ENCODE peak calls at places on chromosomes 2 and 18, in ten cellular contexts. L is OCI-LY7, P is nephron progenitor cell, T is GM06990, R is HepG2, C is SK-N-SH, D is progenitor cell of endocrine pancreas, G is Caco-2, N is body of pancreas, Z is upper lobe of right lung. Y is an unnamed sample.

GRCh38 chr2:121368841-121369240 is 83.8 kb upstream of the TFCP2L1 start:
- DNase-seq in L (no peak), P (no peak), T (no peak), R (no peak), C (no peak), D (no peak), G (no peak), N (no peak), Z (no peak), Y (no peak)

GRCh38 chr18:58087928-58088722 is 44.1 kb downstream of the NEDD4L start:
- DNase-seq in L (no peak), P (no peak), T (no peak), R (no peak), C (no peak), D (no peak), G (no peak), N (peak; percentile 94), Z (peak; percentile 80), Y (no peak)

GRCh38 chr2:18856766-18857165 is 267.4 kb upstream of the NT5C1B start:
- DNase-seq in L (no peak), P (no peak), T (no peak), R (no peak), C (no peak), D (no peak), G (no peak), N (no peak), Z (no peak), Y (no peak)

GRCh38 chr2:220117010-220117409 is 489.6 kb downstream of the SLC4A3 start:
- DNase-seq in L (no peak), P (no peak), T (no peak), R (no peak), C (no peak), D (no peak), G (no peak), N (no peak), Z (no peak), Y (no peak)

GRCh38 chr2:122883849-122884248 is 1128.4 kb downstream of the TSN start:
- DNase-seq in L (no peak), P (no peak), T (peak; percentile 28), R (no peak), C (no peak), D (no peak), G (no peak), N (no peak), Z (no peak), Y (no peak)

GRCh38 chr2:62713837-62714236 is 8.3 kb downstream of the EHBP1 start:
- DNase-seq in L (no peak), P (no peak), T (no peak), R (peak; percentile 22), C (no peak), D (no peak), G (no peak), N (no peak), Z (no peak), Y (no peak)

GRCh38 chr2:239374896-239375277 is 25.9 kb downstream of the HDAC4 start:
- DNase-seq in L (no peak), P (no peak), T (no peak), R (no peak), C (no peak), D (no peak), G (no peak), N (no peak), Z (no peak), Y (no peak)

GRCh38 chr2:60302377-60303126 is 250.9 kb downstream of the BCL11A start:
- DNase-seq in L (peak; percentile 49), P (no peak), T (no peak), R (no peak), C (no peak), D (no peak), G (no peak), N (no peak), Z (no peak), Y (no peak)

GRCh38 chr2:78541451-78542267 is 483.8 kb upstream of the REG3G start:
- DNase-seq in L (no peak), P (no peak), T (no peak), R (peak; percentile 98), C (no peak), D (no peak), G (peak; percentile 94), N (no peak), Z (no peak), Y (no peak)

GRCh38 chr2:64982932-64983331 is 6.3 kb upstream of the SLC1A4 start:
- DNase-seq in L (no peak), P (no peak), T (no peak), R (peak; percentile 56), C (no peak), D (no peak), G (no peak), N (no peak), Z (no peak), Y (no peak)

GRCh38 chr2:129906139-129906860 is 73.2 kb upstream of the RAB6C start:
- DNase-seq in L (no peak), P (no peak), T (no peak), R (no peak), C (peak; percentile 7), D (peak; percentile 8), G (no peak), N (no peak), Z (peak; percentile 45), Y (peak; percentile 79)

GRCh38 chr18:44107187-44107586 is 573.5 kb upstream of the SETBP1 start:
- DNase-seq in L (no peak), P (no peak), T (no peak), R (no peak), C (no peak), D (no peak), G (no peak), N (no peak), Z (no peak), Y (no peak)

GRCh38 chr2:176096243-176096985 is 3.2 kb upstream of the HOXD12 start:
- DNase-seq in L (peak; percentile 5), P (no peak), T (no peak), R (no peak), C (no peak), D (no peak), G (no peak), N (no peak), Z (no peak), Y (no peak)

GRCh38 chr2:20916604-20917286 is 93.8 kb upstream of the LDAH start:
- DNase-seq in L (no peak), P (no peak), T (no peak), R (peak; percentile 74), C (peak; percentile 50), D (no peak), G (peak; percentile 64), N (no peak), Z (no peak), Y (peak; percentile 57)

GRCh38 chr2:26609839-26610277 is 31.3 kb downstream of the CIB4 start:
- DNase-seq in L (peak; percentile 33), P (no peak), T (no peak), R (no peak), C (no peak), D (no peak), G (no peak), N (no peak), Z (peak; percentile 63), Y (peak; percentile 59)

GRCh38 chr2:73232471-73233153 is 427 bp downstream of the PRADC1 start:
- DNase-seq in L (peak; percentile 53), P (no peak), T (no peak), R (no peak), C (peak; percentile 48), D (no peak), G (peak; percentile 66), N (peak; percentile 41), Z (no peak), Y (no peak)

GRCh38 chr2:170436077-170436943 is 258.4 kb downstream of the MYO3B start:
- DNase-seq in L (no peak), P (no peak), T (no peak), R (no peak), C (no peak), D (no peak), G (no peak), N (no peak), Z (no peak), Y (no peak)

GRCh38 chr2:113200236-113200635 is 26.5 kb downstream of the PSD4 start:
- DNase-seq in L (no peak), P (no peak), T (no peak), R (no peak), C (no peak), D (no peak), G (peak; percentile 29), N (no peak), Z (peak; percentile 58), Y (no peak)
- TF ChIP-seq CTCF in L (peak; percentile 36), P (no peak), T (no peak), R (peak; percentile 52), C (peak; percentile 21), D (no peak), G (peak; percentile 26), N (no peak), Z (no peak), Y (peak; percentile 10)

GRCh38 chr2:179261161-179261825 is 3.3 kb downstream of the SESTD1 start:
- DNase-seq in L (no peak), P (no peak), T (no peak), R (no peak), C (no peak), D (no peak), G (no peak), N (no peak), Z (no peak), Y (no peak)
- TF ChIP-seq CTCF in L (peak; percentile 23), P (no peak), T (no peak), R (no peak), C (peak; percentile 14), D (peak; percentile 26), G (no peak), N (peak; percentile 17), Z (no peak), Y (no peak)

GRCh38 chr18:59994357-59994756 is 94.6 kb downstream of the PMAIP1 start:
- DNase-seq in L (peak; percentile 51), P (no peak), T (no peak), R (no peak), C (no peak), D (no peak), G (no peak), N (no peak), Z (no peak), Y (no peak)

GRCh38 chr18:59987102-59987501 is 87.3 kb downstream of the PMAIP1 start:
- DNase-seq in L (no peak), P (no peak), T (no peak), R (no peak), C (no peak), D (no peak), G (no peak), N (no peak), Z (no peak), Y (no peak)

GRCh38 chr18:59993560-59993959 is 93.8 kb downstream of the PMAIP1 start:
- DNase-seq in L (no peak), P (no peak), T (no peak), R (no peak), C (no peak), D (no peak), G (no peak), N (no peak), Z (no peak), Y (no peak)

GRCh38 chr18:59988098-59988706 is 88.4 kb downstream of the PMAIP1 start:
- DNase-seq in L (peak; percentile 53), P (peak; percentile 56), T (peak; percentile 46), R (peak; percentile 23), C (peak; percentile 38), D (no peak), G (peak; percentile 3), N (peak; percentile 29), Z (no peak), Y (no peak)

GRCh38 chr18:59990121-59990818 is 90.5 kb downstream of the PMAIP1 start:
- DNase-seq in L (no peak), P (no peak), T (no peak), R (no peak), C (no peak), D (no peak), G (no peak), N (no peak), Z (no peak), Y (no peak)
- TF ChIP-seq CTCF in L (no peak), P (no peak), T (no peak), R (no peak), C (no peak), D (no peak), G (no peak), N (no peak), Z (no peak), Y (no peak)

GRCh38 chr2:207258191-207258991 is 92.6 kb upstream of the KLF7 start:
- DNase-seq in L (no peak), P (no peak), T (no peak), R (no peak), C (no peak), D (no peak), G (peak; percentile 52), N (no peak), Z (no peak), Y (peak; percentile 92)
- TF ChIP-seq CTCF in L (no peak), P (no peak), T (no peak), R (no peak), C (no peak), D (no peak), G (no peak), N (no peak), Z (no peak), Y (no peak)

Y was measured in osteocyte.